ENCODE peak calls at places on chromosomes 13 and 19, in six cellular contexts. N is naive thymus-derived CD4-positive, alpha-beta T cell; O is CD8-positive, alpha-beta memory T cell; I is psoas muscle; V is suprapubic skin; M is mammary epithelial cell. X is an unnamed sample.
A peak's percentile ranks its signal among the peaks of the same experiment; 100 is the strongest.

GRCh38 chr13:56752630-56753029 is 388.1 kb upstream of the PRR20A start:
- DNase-seq in O (no peak), V (no peak), M (no peak), I (no peak), N (no peak), X (no peak)

GRCh38 chr13:20383058-20383457 is 142.6 kb downstream of the CRYL1 start:
- DNase-seq in M (no peak), I (no peak), V (no peak), O (no peak), N (no peak), X (no peak)

GRCh38 chr13:77893066-77893465 is 25.6 kb downstream of the EDNRB start:
- DNase-seq in I (no peak), V (no peak), O (no peak), N (no peak), M (no peak), X (no peak)

GRCh38 chr19:48325265-48325910 is at the start of gene EMP3:
- DNase-seq in M (peak; percentile 75), O (peak; percentile 90), N (peak; percentile 89), I (peak; percentile 87), V (peak; percentile 92), X (peak; percentile 82)

GRCh38 chr13:37289212-37289935 is 183.9 kb upstream of the CSNK1A1L start:
- DNase-seq in O (no peak), V (no peak), N (no peak), I (no peak), M (no peak), X (no peak)

GRCh38 chr13:75870397-75870801 is 234.3 kb downstream of the LMO7 start:
- DNase-seq in N (peak; percentile 12), V (no peak), M (no peak), O (peak; percentile 44), I (no peak), X (no peak)

GRCh38 chr13:24734951-24735350 is 29.0 kb upstream of the RNF17 start:
- DNase-seq in I (no peak), O (no peak), N (no peak), M (no peak), V (no peak), X (no peak)

GRCh38 chr13:33446821-33447481 is 161.4 kb upstream of the STARD13 start:
- DNase-seq in O (no peak), V (no peak), M (peak; percentile 62), N (no peak), I (no peak), X (no peak)

GRCh38 chr19:19581391-19581790 is 37.1 kb downstream of the PBX4 start:
- DNase-seq in V (no peak), N (no peak), O (no peak), I (no peak), M (no peak), X (no peak)

GRCh38 chr19:31304877-31305312 is 44.3 kb downstream of the TSHZ3 start:
- DNase-seq in M (no peak), V (no peak), I (no peak), N (no peak), O (no peak), X (no peak)

GRCh38 chr13:50387124-50387581 is 371.9 kb downstream of the KCNRG start:
- DNase-seq in I (peak; percentile 82), V (no peak), M (no peak), O (peak; percentile 72), N (peak; percentile 16), X (no peak)

GRCh38 chr13:112842343-112842856 is 126.6 kb upstream of the MCF2L start:
- DNase-seq in M (no peak), V (no peak), O (no peak), N (no peak), I (peak; percentile 80), X (no peak)

GRCh38 chr13:30115257-30115600 is 192.1 kb downstream of the KATNAL1 start:
- DNase-seq in N (no peak), O (no peak), I (no peak), V (no peak), M (no peak), X (no peak)

GRCh38 chr13:74251778-74252519 is 117.7 kb upstream of the KLF12 start:
- DNase-seq in O (no peak), V (no peak), I (peak; percentile 66), M (peak; percentile 55), N (no peak), X (no peak)

GRCh38 chr19:29014857-29015436 is 198.0 kb downstream of the UQCRFS1 start:
- DNase-seq in N (no peak), M (no peak), I (no peak), V (no peak), O (no peak), X (no peak)

GRCh38 chr13:43573361-43573740 is 213.4 kb downstream of the ENOX1 start:
- DNase-seq in N (no peak), M (peak; percentile 3), O (no peak), V (no peak), I (no peak), X (no peak)

GRCh38 chr19:56668676-56669075 is 2.9 kb downstream of the ZNF835 start:
- DNase-seq in N (no peak), I (no peak), O (no peak), V (no peak), M (no peak), X (no peak)

GRCh38 chr13:23477096-23477495 is 43.6 kb upstream of the SACS start:
- DNase-seq in I (no peak), O (no peak), M (no peak), V (no peak), N (no peak), X (no peak)

GRCh38 chr13:93218583-93218982 is 8.0 kb upstream of the GPC6 start:
- DNase-seq in V (no peak), N (no peak), M (peak; percentile 53), O (no peak), I (no peak), X (no peak)

DNA sequence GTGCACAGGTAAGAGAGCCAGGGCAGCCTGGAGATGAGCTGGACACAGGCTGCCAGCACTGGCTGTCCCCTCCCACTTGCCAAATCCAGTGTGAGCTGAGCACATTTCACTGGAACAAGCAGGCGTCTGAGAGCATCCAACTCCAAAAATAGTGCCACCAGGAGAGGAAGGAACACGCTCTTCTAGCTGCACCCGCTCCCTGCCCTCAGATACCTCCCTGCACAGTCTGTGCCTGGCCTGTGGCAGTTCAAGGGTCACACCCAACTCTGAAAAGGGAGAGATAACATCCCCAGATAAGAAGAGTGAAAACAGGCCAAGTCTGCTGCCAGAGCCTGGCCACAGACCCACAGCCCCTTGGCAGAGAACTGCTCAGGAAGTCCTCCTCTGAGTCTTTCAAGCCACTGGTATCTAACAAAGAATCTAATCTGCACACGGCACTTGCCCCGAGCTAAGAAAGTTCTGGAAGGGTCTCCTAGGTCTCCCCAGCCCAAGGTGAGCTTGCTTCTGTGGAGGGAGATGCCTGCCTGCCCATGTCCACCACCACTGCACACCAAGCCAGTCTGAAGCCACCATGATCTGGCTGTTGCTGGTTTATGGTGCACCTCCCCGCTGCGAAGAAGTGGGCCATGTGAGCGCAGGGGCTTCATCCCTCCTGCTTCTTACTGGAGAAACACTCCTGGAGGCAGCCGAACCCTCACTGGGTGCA is 14.7 kb downstream of the ELL start:
- DNase-seq in O (no peak), M (no peak), N (no peak), I (peak; percentile 88), V (no peak), X (peak; percentile 44)
- H3K27ac ChIP-seq in O (peak overlapping the region; percentile 58), M (no peak overlapping the region), N (no peak overlapping the region), I (peak overlapping the region; percentile 80), V (peak overlapping the region; percentile 46), X (peak overlapping the region; percentile 66)

DNA sequence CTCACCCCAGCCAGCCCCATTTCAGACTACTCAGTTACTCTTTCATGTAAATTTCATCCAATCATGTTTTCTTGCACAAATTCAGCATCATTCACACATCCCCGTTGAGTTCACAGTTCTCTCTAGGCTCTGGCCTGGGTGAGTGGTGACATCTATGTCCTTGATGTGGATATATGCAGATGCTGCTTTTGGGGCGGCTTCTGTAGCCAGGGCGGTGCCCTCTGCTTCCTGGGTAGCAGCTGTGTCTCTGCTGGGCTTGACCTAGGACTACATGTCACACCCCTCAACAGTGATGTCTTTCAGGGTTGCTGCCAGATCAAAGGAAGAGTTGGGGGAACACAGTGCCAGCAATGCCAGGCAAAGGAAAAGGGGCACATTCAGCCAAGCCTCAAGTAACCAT is 68.5 kb upstream of the KCTD15 start:
- DNase-seq in V (no peak), M (no peak), N (no peak), I (no peak), O (no peak), X (no peak)
- H3K4me1 ChIP-seq in V (no peaks in the 10 kb centered on the region), M (no peaks in the 10 kb centered on the region), N (no peaks in the 10 kb centered on the region), I (no peaks in the 10 kb centered on the region), O (no peaks in the 10 kb centered on the region), X (no peaks in the 10 kb centered on the region)

GRCh38 chr19:50431343-50432220 is 1.1 kb upstream of the MYBPC2 start:
- DNase-seq in I (peak; percentile 93), N (peak; percentile 83), V (peak; percentile 87), O (peak; percentile 89), M (peak; percentile 60), X (peak; percentile 81)
- H3K27ac ChIP-seq in I (peak overlapping the region; percentile 87), N (peak overlapping the region; percentile 73), V (peak overlapping the region; percentile 45), O (peak overlapping the region; percentile 19), M (no peak overlapping the region), X (peak overlapping the region; percentile 35)

GRCh38 chr19:3365093-3365446 is 1.3 kb upstream of the NFIC start:
- DNase-seq in M (no peak), V (no peak), O (no peak), I (no peak), N (no peak), X (no peak)
- H3K4me1 ChIP-seq in M (peaks cover 45% of the 10 kb centered on the region), V (peaks cover 73% of the 10 kb centered on the region), O (peaks cover 22% of the 10 kb centered on the region), I (peaks cover 45% of the 10 kb centered on the region), N (peaks cover 12% of the 10 kb centered on the region), X (peaks cover 28% of the 10 kb centered on the region)

GRCh38 chr19:13860679-13861391 is 16.1 kb upstream of the NANOS3 start:
- DNase-seq in I (peak; percentile 46), N (no peak), V (no peak), M (no peak), O (no peak), X (no peak)
- H3K27ac ChIP-seq in I (peak overlapping the region; percentile 78), N (no peak overlapping the region), V (peak overlapping the region; percentile 91), M (peak overlapping the region; percentile 81), O (peak overlapping the region; percentile 96), X (peak overlapping the region; percentile 100)

DNA sequence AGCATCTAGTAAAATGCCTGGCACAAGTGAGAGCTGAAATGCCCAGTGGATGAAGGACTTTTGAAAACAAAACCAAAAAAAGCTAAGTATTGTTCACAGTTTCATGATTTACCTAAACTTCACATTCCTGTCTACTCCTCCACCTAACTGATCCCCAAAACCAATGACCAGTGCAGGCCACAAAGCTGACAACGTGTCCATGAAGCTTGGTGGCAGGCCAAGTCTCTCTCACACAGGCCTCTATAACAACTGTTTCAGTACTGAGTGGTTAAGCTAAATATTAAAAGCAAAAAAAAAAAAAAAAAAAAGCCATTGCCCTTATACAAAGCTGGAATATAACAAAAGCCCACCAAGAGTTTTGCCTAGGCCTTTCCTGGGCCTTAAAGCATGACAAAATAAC is 36.4 kb downstream of the STK24 start:
- DNase-seq in V (no peak), I (no peak), O (no peak), N (no peak), M (no peak), X (no peak)
- H3K4me1 ChIP-seq in V (peaks cover 90% of the 10 kb centered on the region), I (peaks cover 66% of the 10 kb centered on the region), O (peaks cover 91% of the 10 kb centered on the region), N (peaks cover 50% of the 10 kb centered on the region), M (peaks cover 24% of the 10 kb centered on the region), X (peaks cover 77% of the 10 kb centered on the region)

GRCh38 chr19:5686647-5687359 is 3.3 kb upstream of the RPL36 start:
- DNase-seq in O (peak; percentile 93), V (peak; percentile 99), I (peak; percentile 99), N (peak; percentile 85), M (peak; percentile 90), X (peak; percentile 92)
- H3K27ac ChIP-seq in O (peak overlapping the region; percentile 54), V (peak overlapping the region; percentile 79), I (peak overlapping the region; percentile 91), N (peak overlapping the region; percentile 73), M (no peak overlapping the region), X (peak overlapping the region; percentile 52)

X was measured in effector memory CD4-positive, alpha-beta T cell.